ENCODE peak calls at places on chromosomes 13 and 19, in five cellular contexts. M is GM23338, O is H1, X is endothelial cell of umbilical vein, R is K562. G is an unnamed sample.

GRCh38 chr19:27896091-27896490 is 1316.9 kb downstream of the UQCRFS1 start:
- DNase-seq in R (no peak), O (no peak), M (no peak), X (no peak), G (no peak)

GRCh38 chr19:45322744-45323281 is at the start of gene CKM:
- DNase-seq in R (no peak), O (no peak), X (no peak), M (no peak), G (no peak)

GRCh38 chr19:14467816-14468215 is 7.3 kb downstream of the PTGER1 start:
- DNase-seq in R (peak), X (no peak), M (no peak), O (no peak), G (no peak)

GRCh38 chr13:30334663-30335386 is 27.5 kb upstream of the KATNAL1 start:
- DNase-seq in O (no peak), M (peak), R (peak), X (peak), G (no peak)

GRCh38 chr19:49862411-49863253 is 4.7 kb downstream of the PNKP start:
- DNase-seq in O (peak), M (peak), R (peak), X (no peak), G (no peak)

GRCh38 chr19:38015771-38016170 is 108.8 kb downstream of the SIPA1L3 start:
- DNase-seq in M (no peak), R (no peak), X (no peak), O (no peak), G (no peak)

GRCh38 chr19:39007096-39007495 is 25.3 kb downstream of the FBXO27 start:
- DNase-seq in X (no peak), O (no peak), R (no peak), M (peak), G (no peak)

GRCh38 chr19:49924004-49924880 is 4.8 kb upstream of the ATF5 start:
- DNase-seq in X (no peak), M (no peak), R (peak), O (no peak), G (no peak)

GRCh38 chr19:13083008-13083404 is 19.7 kb downstream of the LYL1 start:
- DNase-seq in R (no peak), M (no peak), O (no peak), X (no peak), G (no peak)

GRCh38 chr13:30020726-30021312 is 170.4 kb upstream of the UBL3 start:
- DNase-seq in R (no peak), M (no peak), O (no peak), X (no peak), G (no peak)

GRCh38 chr13:41648314-41648935 is 191.1 kb downstream of the RGCC start:
- DNase-seq in O (no peak), M (peak), X (peak), R (no peak), G (no peak)

GRCh38 chr13:97256343-97256783 is 34.2 kb downstream of the MBNL2 start:
- DNase-seq in O (no peak), X (peak), M (no peak), R (peak), G (no peak)

GRCh38 chr13:59950201-59950730 is 213.5 kb downstream of the DIAPH3 start:
- DNase-seq in X (no peak), O (no peak), M (no peak), R (no peak), G (no peak)

GRCh38 chr19:1651061-1651547 is 1.3 kb downstream of the TCF3 start:
- DNase-seq in R (no peak), O (no peak), M (peak), X (peak), G (no peak)

GRCh38 chr19:51546650-51547396 is 15.4 kb upstream of the SIGLEC6 start:
- DNase-seq in M (no peak), R (peak), X (peak), O (no peak), G (no peak)

GRCh38 chr13:40275155-40275554 is 391.3 kb downstream of the FOXO1 start:
- DNase-seq in X (no peak), M (no peak), O (no peak), R (no peak), G (no peak)

GRCh38 chr19:32404213-32404938 is 1.2 kb upstream of the DPY19L3 start:
- DNase-seq in M (peak), X (no peak), R (no peak), O (no peak), G (no peak)

GRCh38 chr13:24308488-24309020 is 826 bp upstream of the C1QTNF9 start:
- DNase-seq in M (no peak), O (no peak), R (no peak), X (no peak), G (no peak)

GRCh38 chr13:99376924-99377323 is 69.7 kb upstream of the GPR183 start:
- DNase-seq in O (no peak), X (no peak), R (no peak), M (no peak), G (no peak)

GRCh38 chr13:99374169-99374991 is 67.2 kb upstream of the GPR183 start:
- DNase-seq in M (no peak), X (no peak), R (no peak), O (no peak), G (no peak)

GRCh38 chr13:99376132-99376531 is 68.9 kb upstream of the GPR183 start:
- DNase-seq in X (no peak), M (no peak), R (no peak), O (no peak), G (no peak)

GRCh38 chr13:99375806-99376080 is 68.5 kb upstream of the GPR183 start:
- DNase-seq in O (no peak), X (no peak), R (no peak), M (no peak), G (no peak)

DNA sequence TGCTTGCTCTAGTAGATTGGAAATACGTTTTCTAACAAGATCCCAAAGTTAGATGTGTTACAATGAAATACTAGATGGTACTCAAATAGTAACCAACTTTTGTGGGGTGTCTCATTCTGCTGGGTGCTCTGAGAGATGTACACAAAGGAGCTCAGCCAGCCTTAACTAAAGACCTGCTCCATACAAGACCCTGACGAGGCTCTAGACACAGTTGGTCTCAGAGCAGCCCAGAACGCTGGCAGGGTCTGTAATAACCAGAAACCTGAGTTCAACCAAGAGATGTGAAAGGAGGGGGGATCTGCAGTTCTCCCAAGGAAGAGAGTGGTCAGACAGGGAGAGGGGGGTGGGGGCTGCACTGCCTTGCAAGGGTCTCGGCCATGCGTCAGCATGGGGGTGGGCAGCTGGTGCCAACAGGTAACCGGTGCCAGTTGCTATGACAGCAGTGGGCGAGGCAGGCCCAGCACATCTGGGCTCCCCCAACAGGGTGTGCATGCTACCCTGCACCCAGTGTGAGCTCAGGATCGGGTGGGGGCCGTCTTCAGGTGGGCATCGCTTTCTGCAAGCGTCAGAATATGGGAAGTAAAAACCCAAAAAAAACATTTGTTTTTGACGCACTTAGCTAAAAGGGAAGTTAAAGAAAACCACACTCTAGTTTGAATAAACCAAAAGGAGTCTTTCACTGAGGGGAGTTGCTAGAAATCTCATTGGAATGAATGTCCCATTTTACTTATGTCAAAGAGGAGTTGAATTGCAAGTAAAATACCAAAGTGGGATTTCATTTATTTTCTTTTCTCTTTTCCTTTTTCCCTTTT is 68.0 kb upstream of the GPR183 start:
- DNase-seq in M (no peak), X (no peak), O (no peak), R (no peak), G (no peak)
- TF ChIP-seq POLR2AphosphoS5 in M (no peak), X (no peak), O (no peak), R (no peak), G (no peak)

DNA sequence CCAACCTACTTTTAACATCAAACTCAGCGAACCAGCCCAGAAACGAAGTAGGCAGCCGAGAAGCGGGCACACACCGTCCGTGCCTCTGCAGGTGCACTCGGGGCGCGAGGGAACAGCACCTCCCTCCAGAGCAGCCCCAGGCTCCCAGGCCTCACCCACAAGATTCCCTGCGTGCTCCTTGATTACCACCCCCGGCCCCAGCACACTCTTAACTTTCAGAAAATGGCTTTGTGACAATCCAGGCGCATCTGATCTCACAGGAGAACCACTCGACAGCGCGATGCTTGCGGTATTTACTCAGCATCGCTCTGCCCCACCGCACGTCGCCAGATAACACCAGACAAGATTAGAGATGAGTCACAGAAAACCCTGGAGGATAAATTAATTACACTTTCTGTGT is 134.9 kb upstream of the SPACA7 start:
- DNase-seq in X (no peak), O (no peak), M (no peak), R (no peak), G (no peak)
- TF ChIP-seq EZH2 in X (no peak), O (no peak), M (no peak), R (no peak), G (no peak)

GRCh38 chr19:55255618-55256423 is 3.0 kb downstream of the PPP6R1 start:
- DNase-seq in R (peak), M (no peak), O (no peak), X (no peak), G (no peak)
- TF ChIP-seq POLR2AphosphoS5 in R (no peak), M (no peak), O (no peak), X (no peak), G (no peak)

DNA sequence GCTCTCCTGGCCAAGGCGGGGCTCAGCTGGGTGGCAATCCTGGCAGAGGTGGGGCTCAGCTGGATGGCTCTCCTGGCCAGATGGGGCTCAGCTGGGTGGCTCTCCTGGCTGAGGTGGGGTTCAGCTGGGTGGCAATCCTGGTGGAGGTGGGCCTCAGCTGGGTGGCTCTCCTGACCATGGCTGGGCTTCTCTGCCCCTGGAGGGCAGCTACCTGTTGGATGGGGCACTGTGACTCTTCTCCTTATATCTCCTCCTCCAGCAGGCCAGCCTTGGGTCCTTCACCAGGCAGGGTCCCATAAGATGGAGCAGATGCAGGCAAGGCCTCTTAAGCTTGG is 16.7 kb downstream of the ZFR2 start:
- DNase-seq in O (no peak), M (no peak), R (no peak), X (no peak), G (no peak)
- TF ChIP-seq EZH2 in O (no peak), M (no peak), R (no peak), X (no peak), G (no peak)

G was measured in SK-N-MC.